ENCODE peak calls at places on chromosome 19, in nine cellular contexts. E is psoas muscle, U is body of pancreas, R is H9, K is ovary, A is aorta, Y is right cardiac atrium, B is left ventricle myocardium inferior, D is hepatocyte. W is an unnamed sample. For H3K4me1, the result is how much of the 10 kb centered on the place peaks cover.

GRCh38 chr19:290539-291521 is at the start of gene PLPP2:
- DNase-seq in Y (no peak), U (peak), K (no peak), R (peak), A (peak), E (no peak), B (no peak), D (peak), W (no peak)

GRCh38 chr19:14786421-14786851 is 8.1 kb upstream of the ADGRE2 start:
- DNase-seq in U (no peak), Y (no peak), E (no peak), A (no peak), R (peak), D (peak), K (no peak), B (no peak), W (peak)

GRCh38 chr19:4742717-4743646 is 19.3 kb upstream of the DPP9 start:
- DNase-seq in R (peak), E (no peak), A (no peak), B (no peak), Y (no peak), K (no peak), D (no peak), U (peak), W (peak)

GRCh38 chr19:374183-374885 is 29.7 kb upstream of the MIER2 start:
- DNase-seq in E (no peak), B (no peak), A (no peak), R (no peak), Y (no peak), U (no peak), D (no peak), K (no peak), W (no peak)

GRCh38 chr19:51735759-51736449 is 12.1 kb upstream of the HAS1 start:
- DNase-seq in K (no peak), B (peak), R (no peak), Y (peak), D (no peak), U (peak), A (no peak), E (peak), W (no peak)

GRCh38 chr19:13869324-13869723 is 7.6 kb upstream of the NANOS3 start:
- DNase-seq in U (no peak), B (no peak), R (no peak), E (no peak), D (no peak), K (no peak), Y (no peak), A (no peak), W (no peak)

GRCh38 chr19:15962319-15962718 is 13.5 kb downstream of the OR10H4 start:
- DNase-seq in B (no peak), Y (no peak), A (no peak), U (no peak), K (no peak), R (no peak), D (no peak), E (no peak), W (no peak)

GRCh38 chr19:996051-996838 is 4.0 kb upstream of the GRIN3B start:
- DNase-seq in U (peak), E (no peak), R (no peak), K (no peak), D (peak), Y (peak), A (no peak), B (no peak), W (peak)

GRCh38 chr19:50501568-50502475 is 9.2 kb downstream of the JOSD2 start:
- DNase-seq in U (no peak), K (no peak), B (peak), E (peak), Y (peak), R (no peak), D (no peak), A (peak), W (no peak)

GRCh38 chr19:49932041-49932451 is 2.7 kb upstream of the NUP62 start:
- DNase-seq in D (no peak), K (no peak), R (no peak), U (no peak), E (no peak), A (no peak), B (no peak), Y (no peak), W (no peak)

GRCh38 chr19:35556846-35557538 is 6.5 kb downstream of the ATP4A start:
- DNase-seq in D (no peak), Y (no peak), E (no peak), R (no peak), U (no peak), B (no peak), K (no peak), A (no peak), W (no peak)

GRCh38 chr19:31568724-31569123 is 219.5 kb upstream of the TSHZ3 start:
- DNase-seq in A (no peak), U (no peak), D (no peak), B (no peak), Y (no peak), E (no peak), K (no peak), R (peak), W (no peak)

GRCh38 chr19:13781547-13781946 is 7.3 kb downstream of the C19orf53 start:
- DNase-seq in Y (peak), K (peak), D (peak), U (peak), B (peak), E (peak), R (peak), A (peak), W (peak)

GRCh38 chr19:10219678-10220077 is 11.5 kb downstream of the S1PR2 start:
- DNase-seq in B (no peak), Y (no peak), D (peak), A (no peak), E (no peak), R (peak), U (no peak), K (no peak), W (no peak)

GRCh38 chr19:49555600-49556411 is 24.6 kb downstream of the NOSIP start:
- DNase-seq in Y (peak), A (peak), R (peak), K (peak), B (peak), E (peak), D (peak), U (peak), W (peak)

GRCh38 chr19:2242811-2243210 is 6.2 kb downstream of the SF3A2 start:
- DNase-seq in D (no peak), K (no peak), B (no peak), E (no peak), R (no peak), U (no peak), Y (peak), A (no peak), W (no peak)

GRCh38 chr19:815775-816499 is 5.8 kb downstream of the PLPPR3 start:
- DNase-seq in U (no peak), A (peak), D (no peak), B (no peak), E (no peak), R (no peak), K (no peak), Y (no peak), W (no peak)

GRCh38 chr19:13833330-13834265 is 38.4 kb downstream of the ZSWIM4 start:
- DNase-seq in B (peak), R (peak), Y (peak), D (peak), K (peak), U (peak), E (peak), A (peak), W (peak)

GRCh38 chr19:42271861-42272534 is 2.9 kb downstream of the CIC start:
- DNase-seq in R (no peak), A (no peak), B (no peak), U (no peak), E (peak), Y (peak), D (no peak), K (peak), W (no peak)

GRCh38 chr19:30719189-30719990 is 347.2 kb downstream of the ZNF536 start:
- DNase-seq in D (peak), R (peak), K (peak), B (peak), Y (peak), U (peak), E (peak), A (peak), W (peak)

GRCh38 chr19:29263305-29264080 is 50.5 kb upstream of the UQCRFS1 start:
- DNase-seq in U (peak), A (no peak), R (peak), Y (peak), D (peak), K (peak), E (peak), B (peak), W (peak)

GRCh38 chr19:6226012-6226411 is 53.8 kb downstream of the MLLT1 start:
- DNase-seq in D (no peak), K (no peak), B (no peak), Y (peak), R (no peak), A (no peak), U (no peak), E (peak), W (no peak)

GRCh38 chr19:6223461-6224307 is 56.1 kb downstream of the MLLT1 start:
- DNase-seq in U (peak), E (peak), K (no peak), B (no peak), D (no peak), R (no peak), Y (peak), A (peak), W (no peak)

GRCh38 chr19:6224308-6224675 is 55.5 kb downstream of the MLLT1 start:
- DNase-seq in K (no peak), D (no peak), U (no peak), A (no peak), R (no peak), B (no peak), E (no peak), Y (peak), W (no peak)

GRCh38 chr19:6226444-6227155 is 53.2 kb downstream of the MLLT1 start:
- DNase-seq in E (peak), K (no peak), D (no peak), A (peak), B (no peak), U (no peak), Y (peak), R (no peak), W (peak)

DNA sequence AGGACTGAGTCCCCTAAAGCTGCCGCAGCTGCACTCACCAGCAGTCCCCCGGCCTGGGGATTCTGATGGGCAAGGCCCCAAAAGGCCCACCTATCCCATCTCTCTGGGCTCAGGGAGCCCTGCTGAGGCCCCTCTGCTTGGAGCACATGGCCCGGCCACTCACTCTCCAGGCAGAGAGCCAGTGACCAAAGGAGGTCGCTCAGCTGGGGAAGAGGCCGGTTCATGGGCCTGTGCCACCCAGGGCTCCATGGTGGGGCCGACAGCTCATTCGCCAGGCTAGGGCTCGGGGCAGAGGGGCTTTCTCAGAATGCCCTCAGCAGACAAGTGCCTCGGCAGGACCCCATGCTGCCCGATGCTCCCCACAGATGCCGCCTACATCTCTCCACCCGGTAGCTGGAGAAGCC is 54.5 kb downstream of the MLLT1 start:
- DNase-seq in K (no peak), U (no peak), A (peak), Y (peak), B (no peak), D (no peak), R (no peak), E (no peak), W (no peak)
- H3K4me1 ChIP-seq in K (under half), U (under half), A (under half), Y (under half), B (half or more), D (under half), R (under half), E (under half), W (under half)

DNA sequence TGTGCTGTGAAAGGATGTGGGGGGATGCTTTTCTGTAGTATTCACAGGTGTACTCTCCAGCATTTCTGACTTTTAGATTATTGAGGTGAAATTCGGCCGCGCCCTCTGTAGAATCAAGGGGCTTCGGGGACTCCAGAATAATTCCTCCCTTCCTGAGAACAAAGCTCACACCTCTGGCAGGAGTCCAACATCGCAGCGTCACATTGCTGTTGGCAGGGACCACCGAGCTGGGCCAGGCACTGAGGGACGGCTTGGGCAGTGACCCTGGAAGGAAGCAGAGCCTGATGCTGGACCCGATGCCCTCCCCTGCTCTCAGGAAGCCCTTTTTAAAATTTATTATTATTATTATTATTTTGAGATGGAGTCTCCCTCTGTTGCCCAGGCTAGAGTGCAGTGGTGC is 6.3 kb downstream of the TARM1 start:
- DNase-seq in E (no peak), D (no peak), Y (no peak), A (peak), U (no peak), R (no peak), K (no peak), B (no peak), W (no peak)
- H3K4me1 ChIP-seq in E (under half), D (under half), Y (under half), A (under half), U (under half), R (under half), K (under half), B (under half), W (under half)

GRCh38 chr19:19485998-19486290 is 29.4 kb downstream of the TSSK6 start:
- DNase-seq in R (no peak), D (no peak), Y (no peak), K (no peak), E (no peak), B (no peak), U (no peak), A (no peak), W (no peak)
- H3K4me1 ChIP-seq in R (under half), D (half or more), Y (under half), K (under half), E (under half), B (half or more), U (half or more), A (under half), W (under half)

DNA sequence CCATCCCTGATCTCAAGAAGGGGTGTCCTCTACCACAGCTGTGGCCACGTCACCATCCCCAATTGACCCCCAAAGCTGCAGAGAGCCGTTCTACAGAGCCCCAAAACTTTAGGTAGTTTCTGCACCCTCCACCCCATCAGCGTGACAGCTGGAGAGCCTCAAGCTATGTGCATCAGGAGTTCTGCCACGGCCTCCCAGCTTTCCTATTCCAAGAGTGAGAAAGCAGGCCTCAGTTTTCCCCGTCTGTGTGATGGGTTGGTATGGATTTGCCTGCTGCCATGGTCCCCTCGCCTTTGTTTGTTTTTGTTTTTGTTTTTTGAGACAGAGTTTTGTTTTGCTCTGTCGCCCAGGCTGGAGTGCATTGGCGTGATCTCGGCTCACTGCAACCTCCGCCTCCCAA is 1.5 kb downstream of the BCL3 start:
- DNase-seq in R (no peak), U (no peak), K (peak), B (no peak), Y (peak), D (no peak), A (no peak), E (no peak), W (no peak)
- H3K4me1 ChIP-seq in R (under half), U (half or more), K (under half), B (half or more), Y (under half), D (under half), A (under half), E (under half), W (under half)

DNA sequence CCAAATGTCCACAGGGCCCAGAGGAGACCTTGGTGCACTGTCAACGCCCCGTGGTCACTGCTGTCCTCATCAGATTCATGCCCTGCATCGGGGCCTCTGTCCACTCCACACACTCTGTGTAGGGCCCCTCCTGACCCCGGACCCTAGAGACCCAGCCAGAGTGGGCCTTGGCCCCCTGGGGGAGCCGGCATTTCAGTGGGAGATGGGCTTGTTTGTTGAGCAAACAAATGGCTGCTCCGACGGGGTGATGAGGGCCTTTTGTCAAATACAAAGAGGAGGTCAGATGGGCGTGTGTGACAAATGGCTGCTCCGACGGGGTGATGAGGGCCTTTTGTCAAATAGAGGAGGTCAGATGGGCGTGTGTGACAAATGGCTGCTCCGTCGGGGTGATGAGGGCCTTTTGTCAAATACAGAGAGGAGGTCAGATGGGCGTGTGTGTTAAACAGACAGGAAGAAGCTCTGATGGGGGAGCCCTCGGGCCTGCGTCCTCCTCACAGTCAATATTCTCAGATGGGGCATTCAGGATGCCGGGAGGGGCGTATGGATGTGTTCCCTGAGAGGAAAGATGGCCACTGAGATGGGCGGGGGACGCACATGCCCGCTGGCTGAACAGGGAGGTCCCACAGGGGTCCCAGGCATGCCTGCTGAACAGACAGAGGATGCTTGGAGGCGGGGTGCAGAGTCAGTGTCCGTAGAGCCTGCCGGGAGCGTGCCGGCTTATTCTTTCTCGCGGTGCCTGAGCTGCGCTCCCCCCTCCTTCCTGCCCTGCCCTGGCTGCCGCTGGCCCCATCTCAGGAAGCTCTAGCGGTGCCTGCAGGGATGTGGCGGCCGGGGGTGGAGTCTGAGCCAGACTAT is 36.3 kb downstream of the SMIM24 start:
- DNase-seq in Y (peak), E (no peak), U (peak), A (peak), B (peak), K (no peak), D (peak), R (peak), W (peak)
- H3K4me1 ChIP-seq in Y (under half), E (half or more), U (under half), A (under half), B (half or more), K (under half), D (under half), R (under half), W (under half)

W was measured in BE2C.